ENCODE peak calls at places on chromosomes 3 and 15, in six cellular contexts. N is HCT116, I is AG09319, H is IMR-90, T is GM13977, O is astrocyte of the cerebellum. D is an unnamed sample.

GRCh38 chr15:73700041-73700842 is 16.1 kb downstream of the CD276 start:
- DNase-seq in N (peak), T (peak), I (peak), O (peak), H (peak), D (peak)

GRCh38 chr3:143221446-143221845 is 101.9 kb downstream of the CHST2 start:
- DNase-seq in N (no peak), T (no peak), H (no peak), I (no peak), O (no peak), D (no peak)

GRCh38 chr3:185175370-185175987 is 22.6 kb upstream of the C3orf70 start:
- DNase-seq in T (peak), O (no peak), H (peak), I (no peak), N (no peak), D (peak)

GRCh38 chr15:99509686-99510461 is 55.9 kb upstream of the MEF2A start:
- DNase-seq in N (no peak), T (no peak), H (no peak), I (no peak), O (no peak), D (no peak)

GRCh38 chr15:93658026-93658790 is 569.2 kb upstream of the RGMA start:
- DNase-seq in H (no peak), N (no peak), O (no peak), T (no peak), I (no peak), D (no peak)

GRCh38 chr3:111769965-111770364 is 89.1 kb upstream of the PHLDB2 start:
- DNase-seq in N (no peak), I (no peak), O (no peak), T (no peak), H (no peak), D (no peak)

GRCh38 chr3:38648659-38649499 is 608 bp downstream of the SCN5A start:
- DNase-seq in T (no peak), O (no peak), N (no peak), H (no peak), I (no peak), D (no peak)

GRCh38 chr3:26984601-26985000 is 362.0 kb downstream of the LRRC3B start:
- DNase-seq in O (no peak), I (no peak), N (no peak), H (no peak), T (no peak), D (no peak)

GRCh38 chr3:134333522-134334181 is 40.6 kb downstream of the AMOTL2 start:
- DNase-seq in O (no peak), I (no peak), H (peak), T (no peak), N (no peak), D (peak)

GRCh38 chr3:31978553-31978952 is 2.5 kb downstream of the OSBPL10 start:
- DNase-seq in I (no peak), N (no peak), T (no peak), H (no peak), O (no peak), D (no peak)

GRCh38 chr15:75694241-75695182 is 18.1 kb downstream of the CSPG4 start:
- DNase-seq in I (peak), H (peak), O (peak), T (peak), N (no peak), D (peak)

GRCh38 chr3:20930034-20930433 is 744.0 kb upstream of the SGO1 start:
- DNase-seq in T (no peak), O (no peak), I (no peak), N (no peak), H (no peak), D (peak)

GRCh38 chr15:100112636-100113305 is 229.0 kb downstream of the ADAMTS17 start:
- DNase-seq in N (no peak), T (no peak), O (no peak), I (no peak), H (no peak), D (no peak)

GRCh38 chr15:77702211-77702957 is 69.7 kb upstream of the LINGO1 start:
- DNase-seq in O (peak), I (no peak), T (peak), N (no peak), H (peak), D (peak)

GRCh38 chr15:80188293-80188692 is 35.5 kb downstream of the FAH start:
- DNase-seq in H (no peak), O (no peak), N (no peak), I (no peak), T (no peak), D (no peak)

GRCh38 chr3:136778865-136779264 is 26.7 kb upstream of the STAG1 start:
- DNase-seq in N (no peak), T (no peak), I (no peak), O (no peak), H (peak), D (peak)

GRCh38 chr3:51961011-51961410 is 5.8 kb downstream of the GPR62 start:
- DNase-seq in O (no peak), I (no peak), T (no peak), H (no peak), N (no peak), D (no peak)

GRCh38 chr3:152270145-152270870 is 1.6 kb downstream of the MBNL1 start:
- DNase-seq in H (no peak), T (no peak), N (no peak), O (no peak), I (no peak), D (no peak)

GRCh38 chr3:129593595-129594339 is 12.7 kb downstream of the PLXND1 start:
- DNase-seq in T (no peak), N (no peak), H (no peak), I (no peak), O (no peak), D (no peak)
- TF ChIP-seq CTCF in T (no peak), N (no peak), H (no peak), I (no peak), O (no peak), D (no peak)

DNA sequence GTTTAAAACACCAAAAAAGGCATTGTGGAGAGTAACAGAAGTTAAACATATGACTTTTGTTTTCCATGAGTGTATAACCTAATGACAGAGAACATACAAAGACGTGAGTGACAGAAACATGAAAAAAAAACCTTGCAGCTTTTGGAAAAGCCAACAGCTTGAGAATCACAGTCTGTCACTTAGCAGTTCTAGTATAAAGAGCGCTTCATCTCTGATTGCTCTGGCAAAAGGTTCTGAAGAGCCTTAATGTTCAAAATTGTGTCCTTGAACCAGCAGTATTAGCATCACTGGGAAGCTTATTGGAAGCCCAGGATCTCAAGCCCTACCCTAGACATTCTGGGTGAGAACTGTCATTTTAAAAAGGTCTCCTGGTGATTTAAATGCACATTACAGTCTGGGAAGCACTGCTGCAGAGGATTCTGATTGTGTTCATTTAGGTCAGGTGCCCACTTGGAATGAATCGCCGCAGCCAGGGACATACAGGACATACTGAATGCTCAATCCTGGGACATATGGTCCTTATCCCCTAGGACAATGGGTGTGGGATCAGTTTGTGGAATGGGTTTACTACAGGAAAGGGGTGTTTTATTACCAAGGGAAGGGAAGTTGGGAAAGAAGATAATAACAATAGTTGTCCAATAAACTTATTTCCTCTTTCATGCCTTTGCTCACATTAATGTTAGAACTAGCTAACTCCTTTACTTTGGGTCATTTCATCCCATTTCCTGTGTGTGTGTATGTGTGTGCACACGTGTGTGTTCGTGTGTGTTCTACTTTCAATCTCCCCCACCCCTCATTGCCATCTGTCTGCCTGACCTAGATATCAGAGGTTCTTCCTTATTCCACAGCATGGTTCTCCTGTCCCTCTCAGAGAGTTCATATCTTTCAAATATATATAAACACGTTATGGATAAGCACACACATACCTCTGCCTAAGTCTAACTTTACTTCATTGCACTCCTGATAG is 55.0 kb downstream of the LRRC49 start:
- DNase-seq in T (no peak), N (no peak), I (no peak), O (no peak), H (no peak), D (no peak)
- TF ChIP-seq CTCF in T (no peak), N (no peak), I (no peak), O (no peak), H (no peak), D (no peak)

DNA sequence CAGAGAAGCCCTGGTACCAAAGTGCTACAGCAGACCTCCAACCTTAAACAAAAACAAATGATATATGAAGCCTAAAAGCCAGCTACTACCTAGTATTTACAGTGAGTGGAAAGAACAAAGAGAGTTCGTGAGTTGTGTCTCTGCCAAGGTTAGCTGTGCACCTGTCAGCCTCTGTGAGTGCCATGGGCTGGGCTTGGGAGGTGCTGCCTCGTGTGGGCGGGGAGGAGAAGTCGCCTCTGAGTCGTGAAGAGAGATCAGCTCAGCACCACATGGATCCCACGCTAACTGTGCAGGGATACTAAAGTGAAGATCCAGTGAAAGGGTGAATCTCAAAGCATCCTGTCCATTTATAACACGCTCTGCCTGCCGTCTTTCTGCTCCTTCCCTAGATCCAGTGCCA is 101.9 kb downstream of the CHDH start:
- DNase-seq in O (no peak), T (no peak), N (no peak), I (no peak), H (no peak), D (no peak)
- TF ChIP-seq CTCF in O (no peak), T (no peak), N (no peak), I (no peak), H (no peak), D (no peak)

DNA sequence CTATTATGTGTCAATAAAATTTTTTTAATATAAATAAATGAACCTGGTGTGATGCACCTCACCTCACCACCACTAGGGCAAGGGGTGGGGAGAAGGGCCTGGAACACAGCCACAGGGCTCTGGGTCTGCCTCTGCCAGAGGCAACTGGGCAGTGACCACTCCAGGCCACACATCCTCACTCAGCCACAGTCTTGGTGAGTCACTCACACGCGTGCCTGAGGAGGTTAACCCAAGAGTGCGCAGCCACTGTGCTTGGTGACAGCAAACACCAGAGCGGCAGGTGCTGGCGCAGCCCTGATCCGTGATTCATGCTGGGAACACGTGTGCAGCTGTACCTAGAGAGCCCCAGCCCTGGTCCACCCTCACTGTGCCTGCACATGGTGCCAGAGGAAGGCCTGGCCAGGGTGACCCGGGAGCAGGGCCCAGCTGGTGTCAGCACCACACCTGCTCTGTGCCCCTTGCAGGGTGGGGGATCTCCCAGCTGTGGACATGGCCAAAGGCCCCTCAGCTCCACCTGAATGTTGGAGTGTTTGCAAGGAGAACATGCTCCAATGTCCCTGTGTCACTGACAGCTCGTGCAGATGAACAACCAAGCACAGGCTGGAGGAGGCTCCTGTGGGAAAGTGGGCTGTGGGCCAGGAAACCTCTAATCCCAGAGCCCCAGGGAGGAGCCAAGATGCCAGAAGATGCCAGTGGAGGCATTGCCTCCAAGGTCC is 2.1 kb downstream of the SLC41A3 start:
- DNase-seq in T (no peak), O (no peak), I (no peak), N (peak), H (peak), D (peak)
- TF ChIP-seq CTCF in T (no peak), O (peak), I (no peak), N (no peak), H (peak), D (peak)

DNA sequence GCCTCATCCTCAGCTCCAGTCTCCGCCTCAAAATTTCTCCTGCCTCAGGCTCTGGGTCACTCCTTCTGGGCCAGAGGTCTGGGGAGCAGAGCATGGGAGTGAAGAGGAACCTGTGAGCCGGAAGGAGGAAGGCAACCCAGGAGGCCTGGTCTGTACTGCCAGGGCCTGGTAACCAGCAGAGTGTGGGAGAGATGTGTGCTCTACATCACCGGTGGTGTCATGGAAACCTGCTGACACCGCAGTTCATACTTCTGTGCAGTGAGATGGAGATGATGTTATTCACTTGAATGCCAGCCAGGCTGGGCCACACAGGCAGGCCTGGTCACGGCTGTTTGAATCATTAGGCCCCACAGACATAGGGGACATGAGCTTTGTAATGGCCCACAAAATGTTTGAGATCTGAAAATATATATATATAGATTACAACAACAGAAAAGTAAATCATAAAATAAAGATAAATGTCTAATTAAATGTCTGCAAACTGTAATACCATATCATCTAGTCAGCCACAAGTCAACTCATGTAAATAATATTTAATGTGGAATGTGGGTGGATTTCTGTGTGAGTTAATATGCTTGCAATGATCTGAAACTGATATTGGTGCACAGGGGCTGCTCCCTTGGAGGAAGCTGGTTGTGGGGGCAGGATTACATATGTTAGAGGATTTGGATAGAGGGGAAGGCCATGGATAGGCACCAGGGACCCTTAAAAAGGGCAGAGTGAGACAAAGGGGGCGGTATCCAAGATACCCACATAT is 108.5 kb upstream of the PFN2 start:
- DNase-seq in I (peak), N (no peak), T (no peak), H (peak), O (peak), D (peak)
- TF ChIP-seq CTCF in I (no peak), N (no peak), T (no peak), H (no peak), O (no peak), D (no peak)

D was measured in astrocyte of the spinal cord.